ENCODE peak calls at places on chromosomes 12 and 14, in eight cellular contexts. H, K, G, W, X, C, L and B are unnamed samples.

GRCh38 chr14:104003616-104004015 is 61.3 kb upstream of the RD3L start:
- DNase-seq in K (no peak), X (no peak), C (no peak), L (no peak), G (no peak), H (no peak), W (no peak), B (no peak)

GRCh38 chr12:56115329-56115728 is 1.1 kb upstream of the RPL41 start:
- DNase-seq in K (no peak), X (no peak), L (peak; percentile 77), H (no peak), W (no peak), G (no peak), C (no peak), B (peak; percentile 8)

GRCh38 chr12:128069359-128069997 is 197.5 kb upstream of the TMEM132C start:
- DNase-seq in H (no peak), X (no peak), C (peak; percentile 63), G (peak; percentile 26), L (no peak), K (peak; percentile 30), W (no peak), B (peak; percentile 11)

GRCh38 chr12:48794870-48795269 is 6.0 kb upstream of the ADCY6 start:
- DNase-seq in G (no peak), W (no peak), K (no peak), X (no peak), H (no peak), C (no peak), L (no peak), B (no peak)

GRCh38 chr12:3533703-3534386 is 42.8 kb downstream of the PRMT8 start:
- DNase-seq in C (peak; percentile 18), H (peak; percentile 38), G (no peak), K (no peak), W (no peak), X (peak; percentile 27), L (peak; percentile 75), B (no peak)

GRCh38 chr14:101776315-101776714 is 14.8 kb downstream of the PPP2R5C start:
- DNase-seq in H (no peak), X (no peak), C (no peak), L (no peak), K (no peak), W (no peak), G (no peak), B (no peak)

GRCh38 chr12:111409403-111410228 is 3.9 kb downstream of the SH2B3 start:
- DNase-seq in G (peak; percentile 84), K (no peak), L (peak; percentile 81), C (no peak), W (peak; percentile 91), H (no peak), X (peak; percentile 88), B (peak; percentile 84)

GRCh38 chr12:57783861-57784260 is 1.3 kb downstream of the TSFM start:
- DNase-seq in H (no peak), W (no peak), L (no peak), K (no peak), X (no peak), C (no peak), G (no peak), B (no peak)

GRCh38 chr14:78448483-78449094 is 278.4 kb downstream of the NRXN3 start:
- DNase-seq in C (peak; percentile 49), K (peak; percentile 15), G (peak; percentile 58), W (no peak), L (no peak), H (peak; percentile 53), X (no peak), B (peak; percentile 47)

GRCh38 chr14:68795602-68796417 is 2.9 kb upstream of the ZFP36L1 start:
- DNase-seq in G (peak; percentile 79), W (peak; percentile 97), L (peak; percentile 95), C (peak; percentile 87), H (peak; percentile 85), X (peak; percentile 95), K (peak; percentile 70), B (peak; percentile 75)

GRCh38 chr14:93538411-93538810 is 107.7 kb downstream of the UNC79 start:
- DNase-seq in X (no peak), C (no peak), H (no peak), W (no peak), L (no peak), K (no peak), G (peak; percentile 22), B (no peak)

GRCh38 chr12:73220951-73221350 is 948.8 kb downstream of the TRHDE start:
- DNase-seq in W (no peak), X (no peak), K (no peak), L (no peak), C (no peak), H (no peak), G (no peak), B (no peak)

GRCh38 chr14:67806228-67806627 is 10.2 kb downstream of the ZFYVE26 start:
- DNase-seq in W (no peak), G (no peak), L (no peak), H (no peak), C (no peak), X (no peak), K (no peak), B (no peak)

GRCh38 chr12:6950401-6950801 is 755 bp upstream of the PTPN6 start:
- DNase-seq in L (peak; percentile 36), K (no peak), X (no peak), H (no peak), W (peak; percentile 70), G (no peak), C (no peak), B (no peak)

GRCh38 chr12:6952860-6953416 is 1.8 kb downstream of the PTPN6 start:
- DNase-seq in W (peak; percentile 83), H (no peak), X (no peak), K (no peak), G (no peak), C (no peak), L (peak; percentile 45), B (no peak)

GRCh38 chr12:6952121-6952859 is 1.1 kb downstream of the PTPN6 start:
- DNase-seq in X (no peak), W (peak; percentile 84), C (no peak), L (peak; percentile 61), H (no peak), K (no peak), G (no peak), B (no peak)

GRCh38 chr12:6951551-6952120 is 480 bp downstream of the PTPN6 start:
- DNase-seq in L (peak; percentile 56), H (no peak), X (no peak), K (no peak), W (no peak), G (no peak), C (no peak), B (no peak)

GRCh38 chr12:6950944-6951540 is at the start of gene PTPN6:
- DNase-seq in H (peak; percentile 58), W (peak; percentile 99), C (peak; percentile 74), K (no peak), L (peak; percentile 75), X (peak; percentile 92), G (no peak), B (no peak)
- TF ChIP-seq POLR2A in H (no peak), W (peak; percentile 77), C (peak; percentile 51), K (no peak), L (no peak), X (peak; percentile 85), G (no peak), B (no peak)

GRCh38 chr14:23131482-23131881 is 12.4 kb upstream of the CEBPE start:
- DNase-seq in H (no peak), W (peak; percentile 36), X (no peak), L (no peak), C (no peak), K (no peak), G (no peak), B (no peak)

GRCh38 chr14:23132970-23133369 is 13.9 kb upstream of the CEBPE start:
- DNase-seq in H (no peak), K (no peak), C (no peak), L (no peak), G (no peak), W (peak; percentile 3), X (no peak), B (no peak)

GRCh38 chr14:23128969-23129758 is 10.1 kb upstream of the CEBPE start:
- DNase-seq in G (peak; percentile 61), C (no peak), H (no peak), X (no peak), K (no peak), W (peak; percentile 1), L (no peak), B (no peak)

GRCh38 chr14:23129759-23130316 is 10.8 kb upstream of the CEBPE start:
- DNase-seq in K (no peak), W (peak; percentile 15), G (no peak), C (no peak), X (no peak), L (no peak), H (no peak), B (peak; percentile 57)

DNA sequence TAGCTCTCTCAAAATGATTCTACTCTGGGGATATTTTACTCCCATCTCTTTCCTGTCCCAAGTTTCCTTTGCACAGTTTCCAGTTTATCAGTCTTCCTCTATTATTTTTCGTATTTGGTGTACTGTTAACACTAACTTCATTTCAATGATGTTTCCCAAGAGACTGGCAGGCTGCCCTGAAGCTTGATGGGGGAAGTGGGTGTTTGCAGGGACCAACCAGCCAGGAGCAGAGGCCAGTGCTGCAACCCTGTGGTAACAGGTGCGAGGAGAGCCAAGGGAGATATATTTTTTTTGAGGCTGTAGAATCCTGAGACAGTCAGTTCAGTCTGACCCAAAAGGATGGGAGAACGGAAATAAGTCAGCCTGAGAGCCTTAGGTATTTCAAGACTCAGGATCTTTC is 11.8 kb upstream of the CEBPE start:
- DNase-seq in K (no peak), H (no peak), G (no peak), X (no peak), W (peak; percentile 53), C (no peak), L (no peak), B (peak; percentile 28)
- TF ChIP-seq POLR2AphosphoS5 in K (no peak), H (no peak), G (no peak), X (no peak), W (no peak), C (no peak), L (no peak), B (no peak)

GRCh38 chr12:49838973-49839633 is 3.8 kb downstream of the BCDIN3D start:
- DNase-seq in W (no peak), H (no peak), C (no peak), G (peak; percentile 43), K (peak; percentile 43), X (no peak), L (no peak), B (peak; percentile 67)

GRCh38 chr12:49843411-49843810 is 505 bp upstream of the BCDIN3D start:
- DNase-seq in G (no peak), W (no peak), K (no peak), C (no peak), X (no peak), H (no peak), L (no peak), B (no peak)

GRCh38 chr12:49843871-49844437 is 1.0 kb upstream of the BCDIN3D start:
- DNase-seq in G (no peak), H (no peak), X (no peak), L (no peak), C (no peak), W (no peak), K (no peak), B (no peak)

GRCh38 chr12:49846033-49846432 is 3.1 kb upstream of the BCDIN3D start:
- DNase-seq in X (no peak), C (no peak), L (no peak), G (no peak), H (no peak), W (no peak), K (no peak), B (no peak)

GRCh38 chr12:49842519-49843352 is at the start of gene BCDIN3D:
- DNase-seq in C (peak; percentile 95), G (peak; percentile 89), W (peak; percentile 99), H (peak; percentile 94), K (peak; percentile 83), X (peak; percentile 98), L (peak; percentile 95), B (peak; percentile 91)
- TF ChIP-seq POLR2A in C (peak; percentile 82), G (peak; percentile 94), W (peak; percentile 14), H (no peak), K (peak; percentile 75), X (peak; percentile 88), L (peak; percentile 69), B (peak; percentile 91)

GRCh38 chr12:6569312-6569711 is 1.2 kb upstream of the NOP2 start:
- DNase-seq in C (no peak), H (no peak), K (no peak), X (no peak), W (no peak), L (no peak), G (no peak), B (no peak)
- TF ChIP-seq POLR2AphosphoS5 in C (no peak), H (no peak), K (no peak), X (no peak), W (no peak), L (no peak), G (no peak), B (no peak)